ENCODE peak calls at places on chromosomes 6 and 20, in nine cellular contexts. E, V, C, M, J, G, K, L and B are unnamed samples.

GRCh38 chr6:22248513-22249308 is 48.1 kb downstream of the PRL start:
- DNase-seq in E (no peak), V (peak), C (no peak), M (no peak), J (no peak), G (no peak), K (peak), L (peak), B (no peak)

GRCh38 chr6:125952764-125953501 is 3.6 kb upstream of the HINT3 start:
- DNase-seq in E (no peak), V (peak), C (no peak), M (peak), J (peak), G (no peak), K (peak), L (no peak), B (peak)

GRCh38 chr6:38554700-38555413 is 84.9 kb downstream of the BTBD9 start:
- DNase-seq in E (no peak), V (no peak), C (no peak), M (no peak), J (no peak), G (no peak), K (peak), L (peak), B (no peak)

GRCh38 chr6:1757133-1757532 is 147.4 kb downstream of the FOXC1 start:
- DNase-seq in E (no peak), V (no peak), C (no peak), M (no peak), J (no peak), G (no peak), K (no peak), L (no peak), B (no peak)

GRCh38 chr20:62924567-62925419 is 1.5 kb downstream of the DIDO1 start:
- DNase-seq in E (no peak), V (peak), C (no peak), M (peak), J (peak), G (no peak), K (peak), L (no peak), B (no peak)

GRCh38 chr6:33772114-33772830 is 16.7 kb downstream of the LEMD2 start:
- DNase-seq in E (no peak), V (no peak), C (no peak), M (no peak), J (no peak), G (no peak), K (no peak), L (no peak), B (no peak)

GRCh38 chr20:44448753-44449546 is 26.7 kb upstream of the TTPAL start:
- DNase-seq in E (peak), V (peak), C (no peak), M (peak), J (no peak), G (no peak), K (no peak), L (no peak), B (peak)

GRCh38 chr6:38443750-38444149 is 196.0 kb downstream of the BTBD9 start:
- DNase-seq in E (no peak), V (no peak), C (no peak), M (no peak), J (no peak), G (no peak), K (no peak), L (no peak), B (no peak)

GRCh38 chr20:10131612-10132345 is 86.9 kb upstream of the SNAP25 start:
- DNase-seq in E (no peak), V (no peak), C (no peak), M (peak), J (no peak), G (peak), K (peak), L (peak), B (peak)

GRCh38 chr6:40778918-40779317 is 191.8 kb upstream of the LRFN2 start:
- DNase-seq in E (no peak), V (no peak), C (no peak), M (no peak), J (no peak), G (no peak), K (no peak), L (no peak), B (no peak)

GRCh38 chr6:40780626-40781025 is 193.5 kb upstream of the LRFN2 start:
- DNase-seq in E (no peak), V (no peak), C (no peak), M (no peak), J (no peak), G (no peak), K (no peak), L (no peak), B (no peak)

GRCh38 chr6:40778186-40778585 is 191.0 kb upstream of the LRFN2 start:
- DNase-seq in E (no peak), V (no peak), C (no peak), M (no peak), J (no peak), G (no peak), K (no peak), L (no peak), B (no peak)

GRCh38 chr6:40779399-40779798 is 192.2 kb upstream of the LRFN2 start:
- DNase-seq in E (no peak), V (no peak), C (no peak), M (no peak), J (no peak), G (no peak), K (peak), L (no peak), B (no peak)

DNA sequence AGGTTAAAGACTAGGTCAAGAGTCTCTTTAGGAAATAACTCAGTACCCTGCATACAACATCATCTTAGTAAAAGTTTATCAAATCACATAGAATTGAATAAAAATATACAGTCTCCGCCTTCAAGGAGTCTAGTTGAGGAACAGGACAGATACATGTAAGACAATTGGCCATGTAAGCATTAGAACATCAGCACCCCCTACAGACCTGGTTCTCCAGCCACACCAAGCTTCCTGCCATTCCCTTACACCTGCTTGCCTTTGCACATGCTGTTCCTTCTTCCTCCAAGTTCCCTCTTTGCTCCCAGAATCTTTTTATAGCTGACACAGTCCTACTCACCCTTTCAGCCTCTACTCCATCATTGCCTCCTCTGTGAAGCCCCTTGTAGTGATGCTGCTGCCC is 187.8 kb upstream of the LRFN2 start:
- DNase-seq in E (no peak), V (no peak), C (no peak), M (no peak), J (no peak), G (no peak), K (no peak), L (no peak), B (no peak)
- TF ChIP-seq CTCF in E (no peak), V (no peak), C (no peak), M (no peak), J (no peak), G (no peak), K (no peak), L (no peak), B (no peak)

GRCh38 chr6:85591207-85591606 is 2.5 kb downstream of the SNX14 start:
- DNase-seq in E (no peak), V (no peak), C (no peak), M (no peak), J (no peak), G (no peak), K (no peak), L (no peak), B (no peak)

GRCh38 chr6:85592044-85592443 is 1.6 kb downstream of the SNX14 start:
- DNase-seq in E (no peak), V (no peak), C (no peak), M (no peak), J (no peak), G (no peak), K (no peak), L (no peak), B (no peak)

GRCh38 chr6:85594197-85594930 is 706 bp upstream of the SNX14 start:
- DNase-seq in E (no peak), V (no peak), C (no peak), M (no peak), J (no peak), G (no peak), K (peak), L (no peak), B (no peak)

DNA sequence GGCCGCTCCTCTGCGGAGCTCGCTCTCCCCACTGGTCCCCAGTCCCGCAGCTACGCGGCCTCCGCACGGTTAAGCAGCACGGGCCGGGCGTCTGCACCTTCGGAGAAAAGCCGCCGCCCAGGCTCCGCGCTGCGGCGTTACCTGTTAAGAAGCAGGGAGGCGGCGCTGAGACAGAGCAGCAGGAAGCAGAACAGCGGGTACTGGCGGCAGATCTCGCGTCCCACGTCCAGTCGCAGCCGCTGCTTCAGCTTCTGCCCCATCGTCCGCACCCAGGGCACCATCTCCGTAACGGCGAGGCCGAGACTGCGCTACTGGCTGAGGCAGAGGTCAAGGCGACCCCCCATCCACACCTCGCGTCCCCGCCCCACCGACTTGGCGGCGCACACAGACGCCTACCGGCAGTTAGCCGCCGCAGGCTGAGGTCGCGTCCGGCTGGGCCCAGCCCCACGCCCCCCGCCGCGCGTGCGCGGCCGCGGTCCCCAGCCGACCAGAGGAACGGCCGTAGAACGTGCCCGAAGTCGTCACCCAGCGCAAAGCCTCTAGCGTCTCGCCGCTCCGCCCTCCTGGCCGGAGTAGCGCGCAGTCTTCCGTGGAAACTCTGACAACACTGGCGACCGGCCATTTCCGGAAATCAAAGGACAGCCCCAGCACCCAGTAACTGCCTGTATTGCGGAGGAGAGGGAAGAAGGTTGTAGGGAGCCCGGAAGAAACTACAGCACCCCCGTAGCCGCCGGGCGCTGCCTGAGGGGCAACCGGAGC is at the start of gene SNX14:
- DNase-seq in E (peak), V (peak), C (peak), M (peak), J (peak), G (peak), K (peak), L (peak), B (peak)
- TF ChIP-seq CTCF in E (peak), V (no peak), C (no peak), M (peak), J (peak), G (peak), K (no peak), L (no peak), B (no peak)

GRCh38 chr6:13617066-13617465 is 1.9 kb downstream of the NOL7 start:
- DNase-seq in E (no peak), V (no peak), C (no peak), M (no peak), J (no peak), G (no peak), K (no peak), L (no peak), B (no peak)
- TF ChIP-seq CTCF in E (no peak), V (no peak), C (no peak), M (no peak), J (no peak), G (no peak), K (no peak), L (no peak), B (no peak)

GRCh38 chr6:29619578-29619977 is 13.4 kb downstream of the GABBR1 start:
- DNase-seq in E (no peak), V (no peak), C (no peak), M (no peak), J (no peak), G (no peak), K (no peak), L (no peak), B (no peak)

GRCh38 chr6:29620629-29621028 is 12.4 kb downstream of the GABBR1 start:
- DNase-seq in E (no peak), V (no peak), C (no peak), M (no peak), J (no peak), G (no peak), K (no peak), L (no peak), B (no peak)

GRCh38 chr6:29617782-29618557 is 15.0 kb downstream of the GABBR1 start:
- DNase-seq in E (no peak), V (no peak), C (no peak), M (no peak), J (no peak), G (no peak), K (no peak), L (no peak), B (no peak)
- TF ChIP-seq CTCF in E (peak), V (no peak), C (peak), M (no peak), J (no peak), G (no peak), K (peak), L (no peak), B (no peak)